ENCODE peak calls at places on chromosomes 16 and 17, in six cellular contexts. T is NCI-H1417; U is caudate nucleus; L is upper lobe of left lung; B is WERI-Rb-1; R is activated CD4-positive, alpha-beta T cell treated with anti-CD3 and anti-CD28 coated beads, Interleukin-2, amount 50 U/mL, for 1 hour. A is an unnamed sample.

GRCh38 chr16:15779664-15780351 is 77.0 kb downstream of the MYH11 start:
- DNase-seq in U (no peak), B (no peak), T (no peak), L (no peak), R (no peak), A (no peak)

GRCh38 chr16:48525201-48526057 is 84.6 kb downstream of the N4BP1 start:
- DNase-seq in R (no peak), L (peak), U (no peak), T (no peak), B (no peak), A (no peak)

GRCh38 chr17:68600881-68601564 is at the start of gene FAM20A:
- DNase-seq in L (peak), R (no peak), T (peak), U (no peak), B (peak), A (no peak)

GRCh38 chr16:9870962-9871361 is 311.3 kb downstream of the GRIN2A start:
- DNase-seq in U (no peak), T (no peak), L (no peak), B (no peak), R (no peak), A (no peak)

GRCh38 chr16:51762081-51762995 is 611.3 kb upstream of the SALL1 start:
- DNase-seq in U (no peak), L (peak), T (peak), R (peak), B (peak), A (peak)

GRCh38 chr17:19010729-19011505 is 6.4 kb upstream of the FAM83G start:
- DNase-seq in T (no peak), L (no peak), B (no peak), R (no peak), U (no peak), A (no peak)

GRCh38 chr17:4938670-4939553 is 934 bp downstream of the SLC25A11 start:
- DNase-seq in B (no peak), R (no peak), L (no peak), U (no peak), T (no peak), A (no peak)

GRCh38 chr17:80981062-80981902 is 10.4 kb upstream of the CHMP6 start:
- DNase-seq in T (no peak), L (no peak), U (no peak), B (no peak), R (peak), A (no peak)

GRCh38 chr17:58527306-58527705 is 12.9 kb upstream of the MTMR4 start:
- DNase-seq in T (no peak), U (no peak), R (no peak), B (no peak), L (no peak), A (no peak)